ENCODE peak calls at places on chromosomes 3 and 15, in ten cellular contexts. Z is fibroblast of lung; R is breast epithelium; H is upper lobe of left lung; P is neuronal stem cell; G is cardiac muscle cell; S is tibial artery; T is mammary epithelial cell; U is CD4-positive, alpha-beta memory T cell; B is upper lobe of right lung. I is an unnamed sample. For H3K27me3, the result is how much of the 10 kb centered on the place peaks cover.

GRCh38 chr15:93166675-93167074 is 77.7 kb upstream of the RGMA start:
- DNase-seq in Z (no peak), R (no peak), H (no peak), P (no peak), G (no peak), S (no peak), T (no peak), U (no peak), B (no peak), I (no peak)

GRCh38 chr3:184952671-184953070 is 140.7 kb downstream of the VPS8 start:
- DNase-seq in Z (no peak), R (no peak), H (no peak), P (no peak), G (peak), S (no peak), T (no peak), U (no peak), B (no peak), I (no peak)

GRCh38 chr3:129525341-129525968 is 3.0 kb upstream of the RHO start:
- DNase-seq in Z (peak), R (no peak), H (no peak), P (no peak), G (peak), S (no peak), T (peak), U (no peak), B (no peak), I (no peak)

GRCh38 chr3:56314842-56315241 is 153.4 kb downstream of the ERC2 start:
- DNase-seq in Z (peak), R (peak), H (no peak), P (no peak), G (peak), S (no peak), T (peak), U (no peak), B (no peak), I (no peak)

GRCh38 chr15:42499888-42500609 is 4.6 kb downstream of the SNAP23 start:
- DNase-seq in Z (no peak), R (no peak), H (no peak), P (no peak), G (peak), S (no peak), T (no peak), U (no peak), B (no peak), I (peak)

GRCh38 chr3:59451800-59452741 is 402.2 kb upstream of the CFAP20DC start:
- DNase-seq in Z (no peak), R (no peak), H (no peak), P (no peak), G (no peak), S (no peak), T (no peak), U (peak), B (no peak), I (no peak)

GRCh38 chr3:125418306-125418705 is 43.2 kb upstream of the ZNF148 start:
- DNase-seq in Z (no peak), R (no peak), H (no peak), P (no peak), G (no peak), S (no peak), T (no peak), U (no peak), B (no peak), I (no peak)

GRCh38 chr3:132347095-132347494 is 29.9 kb downstream of the ACP3 start:
- DNase-seq in Z (no peak), R (no peak), H (no peak), P (no peak), G (peak), S (no peak), T (peak), U (no peak), B (no peak), I (peak)

GRCh38 chr3:171376125-171376947 is 83.9 kb downstream of the TNIK start:
- DNase-seq in Z (peak), R (no peak), H (no peak), P (no peak), G (peak), S (no peak), T (peak), U (no peak), B (no peak), I (no peak)

GRCh38 chr3:100189444-100189964 is 71.3 kb upstream of the TBC1D23 start:
- DNase-seq in Z (no peak), R (no peak), H (no peak), P (no peak), G (no peak), S (no peak), T (no peak), U (no peak), B (no peak), I (no peak)

GRCh38 chr15:30008156-30008555 is 74.6 kb upstream of the GOLGA8J start:
- DNase-seq in Z (peak), R (no peak), H (no peak), P (no peak), G (no peak), S (no peak), T (no peak), U (no peak), B (no peak), I (no peak)

GRCh38 chr3:18308096-18308495 is 117.0 kb downstream of the SATB1 start:
- DNase-seq in Z (no peak), R (no peak), H (no peak), P (no peak), G (no peak), S (no peak), T (peak), U (no peak), B (no peak), I (no peak)

GRCh38 chr15:79090487-79091203 is at the start of gene RASGRF1:
- DNase-seq in Z (no peak), R (no peak), H (peak), P (peak), G (peak), S (peak), T (peak), U (no peak), B (peak), I (no peak)

GRCh38 chr3:193095366-193095765 is 145.7 kb upstream of the PLAAT1 start:
- DNase-seq in Z (no peak), R (no peak), H (no peak), P (no peak), G (no peak), S (no peak), T (no peak), U (no peak), B (no peak), I (no peak)

GRCh38 chr15:96053039-96054021 is 277.2 kb upstream of the NR2F2 start:
- DNase-seq in Z (peak), R (peak), H (peak), P (peak), G (peak), S (no peak), T (peak), U (no peak), B (peak), I (no peak)

GRCh38 chr15:48021336-48022086 is 99.3 kb upstream of the SLC24A5 start:
- DNase-seq in Z (no peak), R (no peak), H (no peak), P (no peak), G (no peak), S (no peak), T (peak), U (no peak), B (no peak), I (no peak)

GRCh38 chr15:83207622-83208356 is at the start of gene HDGFL3:
- DNase-seq in Z (peak), R (peak), H (peak), P (peak), G (peak), S (peak), T (peak), U (no peak), B (peak), I (peak)

GRCh38 chr3:16140116-16140893 is 34.2 kb upstream of the GALNT15 start:
- DNase-seq in Z (peak), R (peak), H (no peak), P (no peak), G (peak), S (peak), T (peak), U (no peak), B (no peak), I (peak)

GRCh38 chr3:18079739-18080138 is 337.3 kb upstream of the TBC1D5 start:
- DNase-seq in Z (no peak), R (no peak), H (no peak), P (no peak), G (peak), S (no peak), T (no peak), U (no peak), B (no peak), I (no peak)

GRCh38 chr15:69104050-69104750 is 56.2 kb upstream of the GLCE start:
- DNase-seq in Z (no peak), R (no peak), H (no peak), P (no peak), G (no peak), S (no peak), T (no peak), U (peak), B (no peak), I (no peak)

GRCh38 chr3:173529062-173529711 is 131.6 kb downstream of the NLGN1 start:
- DNase-seq in Z (peak), R (no peak), H (no peak), P (no peak), G (peak), S (no peak), T (peak), U (no peak), B (peak), I (no peak)

GRCh38 chr3:105187340-105187739 is 179.4 kb upstream of the ALCAM start:
- DNase-seq in Z (no peak), R (no peak), H (no peak), P (no peak), G (no peak), S (no peak), T (peak), U (no peak), B (no peak), I (no peak)

GRCh38 chr15:98669638-98670037 is 21.3 kb downstream of the IGF1R start:
- DNase-seq in Z (no peak), R (no peak), H (no peak), P (no peak), G (no peak), S (no peak), T (peak), U (no peak), B (no peak), I (no peak)

GRCh38 chr3:74613060-74613459 is 1.4 kb downstream of the CNTN3 start:
- DNase-seq in Z (no peak), R (no peak), H (no peak), P (no peak), G (no peak), S (no peak), T (peak), U (no peak), B (no peak), I (no peak)
- H3K4me3 ChIP-seq in Z (peak), R (peak), H (peak), P (peak), G (no peak), S (peak), T (peak), U (no peak), B (peak), I (no peak)

GRCh38 chr15:65740148-65740547 is 51.9 kb downstream of the DENND4A start:
- DNase-seq in Z (no peak), R (no peak), H (no peak), P (no peak), G (no peak), S (no peak), T (no peak), U (no peak), B (no peak), I (no peak)

GRCh38 chr15:65747265-65747664 is 44.8 kb downstream of the DENND4A start:
- DNase-seq in Z (no peak), R (no peak), H (no peak), P (no peak), G (no peak), S (no peak), T (no peak), U (no peak), B (no peak), I (no peak)

GRCh38 chr15:65738649-65739048 is 53.4 kb downstream of the DENND4A start:
- DNase-seq in Z (no peak), R (no peak), H (no peak), P (no peak), G (no peak), S (no peak), T (no peak), U (no peak), B (no peak), I (no peak)

GRCh38 chr15:65743637-65744252 is 48.3 kb downstream of the DENND4A start:
- DNase-seq in Z (no peak), R (no peak), H (no peak), P (no peak), G (no peak), S (no peak), T (no peak), U (no peak), B (no peak), I (no peak)
- H3K27ac ChIP-seq in Z (no peak), R (no peak), H (no peak), P (no peak), G (peak), S (no peak), T (no peak), U (no peak), B (no peak), I (no peak)

GRCh38 chr3:186509423-186509822 is 34.8 kb downstream of the CRYGS start:
- DNase-seq in Z (no peak), R (no peak), H (no peak), P (no peak), G (no peak), S (no peak), T (no peak), U (no peak), B (no peak), I (no peak)
- H3K27me3 ChIP-seq in Z (under half), R (under half), H (under half), P (under half), G (under half), S (under half), T (under half), U (under half), B (under half), I (under half)

GRCh38 chr3:133675631-133676335 is 14.0 kb upstream of the TOPBP1 start:
- DNase-seq in Z (no peak), R (no peak), H (no peak), P (no peak), G (no peak), S (no peak), T (no peak), U (no peak), B (no peak), I (no peak)

GRCh38 chr3:133672461-133672860 is 10.7 kb upstream of the TOPBP1 start:
- DNase-seq in Z (no peak), R (no peak), H (no peak), P (no peak), G (no peak), S (no peak), T (no peak), U (no peak), B (no peak), I (no peak)

GRCh38 chr3:133676336-133677118 is 14.8 kb upstream of the TOPBP1 start:
- DNase-seq in Z (no peak), R (no peak), H (no peak), P (no peak), G (no peak), S (no peak), T (no peak), U (no peak), B (no peak), I (no peak)

GRCh38 chr3:133673746-133674145 is 12.0 kb upstream of the TOPBP1 start:
- DNase-seq in Z (no peak), R (no peak), H (no peak), P (no peak), G (no peak), S (no peak), T (no peak), U (no peak), B (no peak), I (no peak)

GRCh38 chr3:133674290-133674912 is 12.7 kb upstream of the TOPBP1 start:
- DNase-seq in Z (no peak), R (no peak), H (peak), P (peak), G (no peak), S (no peak), T (no peak), U (no peak), B (no peak), I (no peak)
- H3K4me3 ChIP-seq in Z (no peak), R (no peak), H (no peak), P (no peak), G (peak), S (no peak), T (no peak), U (no peak), B (no peak), I (no peak)

GRCh38 chr3:65925254-65925954 is 113.3 kb downstream of the MAGI1 start:
- DNase-seq in Z (no peak), R (peak), H (no peak), P (no peak), G (no peak), S (no peak), T (no peak), U (no peak), B (no peak), I (no peak)
- H3K27ac ChIP-seq in Z (no peak), R (peak), H (no peak), P (no peak), G (no peak), S (no peak), T (no peak), U (no peak), B (no peak), I (no peak)

GRCh38 chr3:181727122-181728036 is 15.7 kb downstream of the SOX2 start:
- DNase-seq in Z (no peak), R (no peak), H (peak), P (no peak), G (no peak), S (no peak), T (no peak), U (no peak), B (no peak), I (no peak)
- H3K27me3 ChIP-seq in Z (under half), R (half or more), H (half or more), P (under half), G (half or more), S (under half), T (half or more), U (half or more), B (half or more), I (under half)

I was measured in SJSA1.